ENCODE peak calls at places on chromosomes 16 and 17, in seven cellular contexts. H, L, V, X, W, T and A are unnamed samples.

GRCh38 chr17:70658324-70658723 is 489.0 kb downstream of the KCNJ2 start:
- DNase-seq in H (no peak), L (no peak), V (no peak), X (no peak), W (no peak), T (no peak), A (no peak)

GRCh38 chr16:23132921-23133532 is 16.2 kb downstream of the USP31 start:
- DNase-seq in H (no peak), L (no peak), V (no peak), X (no peak), W (no peak), T (no peak), A (no peak)

GRCh38 chr17:35294756-35295155 is 51.9 kb downstream of the SLFN5 start:
- DNase-seq in H (no peak), L (no peak), V (no peak), X (no peak), W (no peak), T (no peak), A (no peak)

GRCh38 chr16:66902648-66903543 is 15.8 kb downstream of the CDH16 start:
- DNase-seq in H (no peak), L (peak), V (no peak), X (no peak), W (no peak), T (no peak), A (no peak)

GRCh38 chr16:66536525-66536924 is 13.4 kb downstream of the TK2 start:
- DNase-seq in H (no peak), L (no peak), V (no peak), X (peak), W (no peak), T (no peak), A (no peak)

GRCh38 chr17:44262654-44263225 is 5.2 kb downstream of the SLC4A1 start:
- DNase-seq in H (no peak), L (no peak), V (no peak), X (no peak), W (no peak), T (no peak), A (no peak)

GRCh38 chr17:64694207-64694606 is 32.1 kb upstream of the SMURF2 start:
- DNase-seq in H (no peak), L (no peak), V (no peak), X (no peak), W (no peak), T (no peak), A (no peak)

GRCh38 chr16:4677390-4677789 is 16.0 kb upstream of the NUDT16L1 start:
- DNase-seq in H (no peak), L (no peak), V (no peak), X (no peak), W (no peak), T (no peak), A (no peak)

GRCh38 chr16:52265446-52265861 is 281.5 kb downstream of the TOX3 start:
- DNase-seq in H (no peak), L (no peak), V (peak), X (no peak), W (no peak), T (no peak), A (no peak)

GRCh38 chr17:81419886-81420768 is 24.9 kb downstream of the BAHCC1 start:
- DNase-seq in H (no peak), L (no peak), V (no peak), X (no peak), W (no peak), T (no peak), A (no peak)

GRCh38 chr17:48047741-48048320 is 328 bp upstream of the NFE2L1 start:
- DNase-seq in H (peak), L (peak), V (peak), X (peak), W (peak), T (peak), A (peak)

GRCh38 chr16:23343643-23344612 is 41.8 kb downstream of the SCNN1B start:
- DNase-seq in H (no peak), L (no peak), V (no peak), X (no peak), W (no peak), T (no peak), A (no peak)

GRCh38 chr16:14003119-14003570 is 68.0 kb upstream of the MRTFB start:
- DNase-seq in H (no peak), L (no peak), V (no peak), X (no peak), W (no peak), T (no peak), A (no peak)

GRCh38 chr17:76709077-76709950 is 1.5 kb downstream of the MXRA7 start:
- DNase-seq in H (no peak), L (peak), V (no peak), X (no peak), W (no peak), T (peak), A (no peak)

GRCh38 chr16:56848955-56849689 is 15.9 kb upstream of the SLC12A3 start:
- DNase-seq in H (no peak), L (no peak), V (no peak), X (peak), W (no peak), T (peak), A (no peak)

GRCh38 chr17:82435601-82436583 is 14.7 kb downstream of the CYBC1 start:
- DNase-seq in H (no peak), L (no peak), V (no peak), X (no peak), W (no peak), T (no peak), A (no peak)

GRCh38 chr17:64596439-64596838 is 65.7 kb downstream of the SMURF2 start:
- DNase-seq in H (no peak), L (no peak), V (no peak), X (no peak), W (no peak), T (no peak), A (no peak)

GRCh38 chr16:29744541-29745101 is 1.2 kb downstream of the C16orf54 start:
- DNase-seq in H (peak), L (no peak), V (no peak), X (no peak), W (no peak), T (no peak), A (no peak)

GRCh38 chr16:58019866-58020538 is 5.6 kb upstream of the MMP15 start:
- DNase-seq in H (no peak), L (no peak), V (no peak), X (no peak), W (no peak), T (no peak), A (no peak)

GRCh38 chr17:77609553-77610517 is 348.7 kb upstream of the TNRC6C start:
- DNase-seq in H (peak), L (no peak), V (no peak), X (peak), W (peak), T (no peak), A (peak)

GRCh38 chr16:30346286-30346685 is 8.8 kb downstream of the CD2BP2 start:
- DNase-seq in H (no peak), L (no peak), V (no peak), X (no peak), W (no peak), T (no peak), A (no peak)

GRCh38 chr17:19626079-19626478 is 22.5 kb upstream of the ALDH3A2 start:
- DNase-seq in H (no peak), L (no peak), V (no peak), X (no peak), W (no peak), T (no peak), A (no peak)

GRCh38 chr17:79915850-79916430 is 76.7 kb upstream of the CBX4 start:
- DNase-seq in H (no peak), L (no peak), V (no peak), X (no peak), W (no peak), T (no peak), A (peak)

GRCh38 chr17:76816590-76817135 is 51.5 kb upstream of the MGAT5B start:
- DNase-seq in H (peak), L (peak), V (peak), X (peak), W (no peak), T (no peak), A (no peak)

GRCh38 chr16:15777533-15778203 is 79.2 kb downstream of the MYH11 start:
- DNase-seq in H (no peak), L (peak), V (no peak), X (no peak), W (no peak), T (no peak), A (no peak)